ENCODE peak calls at places on chromosome 9, in seven cellular contexts. G, T, O, S, E, Q and L are unnamed samples.

GRCh38 chr9:131595771-131596743 is 50.7 kb downstream of the PRRT1B start:
- DNase-seq in G (no peak), T (no peak), O (no peak), S (no peak), E (no peak), Q (no peak), L (no peak)

GRCh38 chr9:130949188-130950038 is 10.4 kb upstream of the FIBCD1 start:
- DNase-seq in G (no peak), T (no peak), O (no peak), S (no peak), E (no peak), Q (no peak), L (no peak)

GRCh38 chr9:20269620-20270019 is 352.7 kb downstream of the MLLT3 start:
- DNase-seq in G (no peak), T (no peak), O (no peak), S (no peak), E (no peak), Q (no peak), L (no peak)

GRCh38 chr9:20014168-20014567 is 225.3 kb upstream of the SLC24A2 start:
- DNase-seq in G (no peak), T (no peak), O (no peak), S (no peak), E (no peak), Q (no peak), L (no peak)

GRCh38 chr9:88643931-88644330 is 109.0 kb downstream of the NXNL2 start:
- DNase-seq in G (no peak), T (no peak), O (no peak), S (no peak), E (no peak), Q (no peak), L (no peak)

GRCh38 chr9:108687360-108687981 is 168.3 kb downstream of the ACTL7B start:
- DNase-seq in G (peak), T (no peak), O (no peak), S (no peak), E (no peak), Q (no peak), L (no peak)

GRCh38 chr9:35042081-35042604 is 30.3 kb downstream of the VCP start:
- DNase-seq in G (peak), T (no peak), O (no peak), S (no peak), E (no peak), Q (no peak), L (no peak)

GRCh38 chr9:97518166-97518908 is 16.9 kb downstream of the TMOD1 start:
- DNase-seq in G (no peak), T (no peak), O (no peak), S (no peak), E (no peak), Q (no peak), L (peak)

GRCh38 chr9:84759300-84759750 is 89.8 kb downstream of the NTRK2 start:
- DNase-seq in G (no peak), T (no peak), O (no peak), S (no peak), E (peak), Q (no peak), L (no peak)

GRCh38 chr9:128818839-128819715 is 777 bp downstream of the ENDOG start:
- DNase-seq in G (peak), T (peak), O (no peak), S (peak), E (no peak), Q (peak), L (no peak)

GRCh38 chr9:124197177-124198095 is 60.3 kb upstream of the NEK6 start:
- DNase-seq in G (no peak), T (no peak), O (no peak), S (no peak), E (no peak), Q (peak), L (peak)